ENCODE peak calls at places on chromosomes 7 and 10, in ten cellular contexts. I is hypothalamus; E is activated T-helper 9 cell treated with anti-CD3 and anti-CD28 coated beads, Interleukin-2, amount 50 U/mL, for 16 hours; F is small intestine; C is mammary epithelial cell; W is mesothelial cell of epicardium; H is Peyer's patch; U is Calu3; M is NCI-H2029 treated with DMSO at 0.1 percent for 48 hours; N is non-pigmented ciliary epithelial cell. V is an unnamed sample.

GRCh38 chr10:8146650-8147049 is 92.2 kb downstream of the GATA3 start:
- DNase-seq in W (no peak), C (peak), E (no peak), M (no peak), N (peak), F (no peak), U (no peak), H (no peak), I (no peak), V (no peak)

GRCh38 chr10:71816931-71817631 is 34.0 kb downstream of the PSAP start:
- DNase-seq in I (no peak), N (no peak), W (no peak), C (no peak), H (no peak), E (no peak), M (no peak), F (no peak), U (no peak), V (no peak)

GRCh38 chr10:51204076-51204475 is 129.8 kb downstream of the PRKG1 start:
- DNase-seq in N (no peak), H (no peak), W (no peak), E (no peak), C (no peak), I (no peak), M (no peak), U (no peak), F (no peak), V (no peak)

GRCh38 chr10:118258285-118258684 is 83.8 kb downstream of the FAM204A start:
- DNase-seq in C (no peak), N (no peak), W (no peak), F (no peak), H (no peak), I (no peak), U (no peak), E (no peak), M (no peak), V (no peak)

GRCh38 chr7:45646996-45647411 is 72.8 kb downstream of the ADCY1 start:
- DNase-seq in U (no peak), N (no peak), W (no peak), F (no peak), M (no peak), E (no peak), H (peak), C (no peak), I (no peak), V (peak)

GRCh38 chr10:80161321-80162084 is 29.0 kb downstream of the PLAC9 start:
- DNase-seq in I (no peak), H (no peak), N (no peak), W (no peak), E (no peak), M (no peak), U (no peak), F (no peak), C (no peak), V (peak)

GRCh38 chr10:63713191-63714144 is 192.3 kb downstream of the REEP3 start:
- DNase-seq in H (no peak), F (peak), N (peak), E (no peak), W (peak), M (no peak), I (no peak), C (no peak), U (peak), V (peak)

GRCh38 chr10:92575961-92576360 is 2.1 kb upstream of the IDE start:
- DNase-seq in C (peak), I (no peak), M (no peak), E (no peak), U (no peak), F (no peak), N (no peak), H (no peak), W (no peak), V (no peak)

GRCh38 chr7:2993868-2994267 is 49.8 kb downstream of the CARD11 start:
- DNase-seq in E (no peak), C (no peak), N (no peak), F (peak), M (no peak), W (no peak), I (no peak), U (peak), H (no peak), V (no peak)

GRCh38 chr7:5417106-5418071 is 6.2 kb downstream of the TNRC18 start:
- DNase-seq in U (peak), H (no peak), W (no peak), M (no peak), I (no peak), N (no peak), E (no peak), C (no peak), F (no peak), V (peak)

GRCh38 chr10:130961506-130962239 is 349.8 kb downstream of the TCERG1L start:
- DNase-seq in H (no peak), E (no peak), F (no peak), N (no peak), C (no peak), M (no peak), U (no peak), I (no peak), W (no peak), V (no peak)

GRCh38 chr7:2522780-2523433 is 3.3 kb downstream of the LFNG start:
- DNase-seq in W (peak), E (no peak), F (peak), I (no peak), H (no peak), U (peak), C (peak), N (no peak), M (peak), V (peak)

GRCh38 chr10:14645239-14645960 is 129.3 kb downstream of the FAM107B start:
- DNase-seq in U (no peak), W (no peak), I (no peak), M (no peak), C (no peak), N (no peak), E (no peak), H (no peak), F (no peak), V (no peak)

GRCh38 chr7:128094111-128094570 is 62.9 kb upstream of the LRRC4 start:
- DNase-seq in C (no peak), N (no peak), W (no peak), M (no peak), F (no peak), E (no peak), H (no peak), I (no peak), U (no peak), V (no peak)

GRCh38 chr10:11715815-11716494 is 26.2 kb upstream of the ECHDC3 start:
- DNase-seq in E (no peak), N (no peak), W (no peak), U (peak), I (no peak), H (no peak), M (no peak), F (peak), C (peak), V (no peak)

GRCh38 chr7:26538683-26539082 is 247.0 kb downstream of the SNX10 start:
- DNase-seq in W (no peak), N (no peak), E (no peak), M (no peak), F (no peak), C (no peak), U (no peak), H (no peak), I (no peak), V (no peak)

V was measured in H7.